ENCODE peak calls at places on chromosomes 2 and 18, in eight cellular contexts. R, Q, A, V, F, M, I and W are unnamed samples.

GRCh38 chr18:42310956-42311355 is 355.9 kb downstream of the PIK3C3 start:
- DNase-seq in V (no peak), R (peak; percentile 46), Q (no peak), M (no peak), F (peak; percentile 44), A (no peak), I (peak; percentile 29), W (no peak)

GRCh38 chr2:133674433-133675331 is 106.4 kb upstream of the NCKAP5 start:
- DNase-seq in R (peak; percentile 30), F (peak; percentile 30), A (peak; percentile 49), I (no peak), V (no peak), Q (peak; percentile 73), M (no peak), W (peak; percentile 30)

GRCh38 chr2:159960413-159960812 is 102.0 kb downstream of the PLA2R1 start:
- DNase-seq in V (no peak), I (no peak), R (no peak), F (no peak), M (no peak), A (no peak), Q (peak; percentile 84), W (no peak)

GRCh38 chr2:41234093-41234492 is 782.2 kb upstream of the SLC8A1 start:
- DNase-seq in F (no peak), I (no peak), A (no peak), V (no peak), M (no peak), R (no peak), Q (no peak), W (no peak)

GRCh38 chr2:157355618-157356017 is 30.0 kb upstream of the ERMN start:
- DNase-seq in I (no peak), A (no peak), V (no peak), M (no peak), R (no peak), F (no peak), Q (no peak), W (no peak)

GRCh38 chr18:32358075-32358474 is 112.6 kb downstream of the GAREM1 start:
- DNase-seq in V (no peak), M (no peak), F (no peak), Q (no peak), R (no peak), A (no peak), I (no peak), W (no peak)

GRCh38 chr18:73461780-73462059 is 593.9 kb upstream of the NETO1 start:
- DNase-seq in M (no peak), F (no peak), I (no peak), R (no peak), Q (no peak), V (no peak), A (no peak), W (no peak)

GRCh38 chr2:165432234-165432966 is 37.1 kb upstream of the CSRNP3 start:
- DNase-seq in Q (no peak), V (no peak), I (no peak), M (no peak), A (no peak), R (no peak), F (no peak), W (no peak)

GRCh38 chr2:24824966-24825882 is 32.0 kb downstream of the CENPO start:
- DNase-seq in R (no peak), A (no peak), I (no peak), V (peak; percentile 33), Q (no peak), M (no peak), F (no peak), W (no peak)

DNA sequence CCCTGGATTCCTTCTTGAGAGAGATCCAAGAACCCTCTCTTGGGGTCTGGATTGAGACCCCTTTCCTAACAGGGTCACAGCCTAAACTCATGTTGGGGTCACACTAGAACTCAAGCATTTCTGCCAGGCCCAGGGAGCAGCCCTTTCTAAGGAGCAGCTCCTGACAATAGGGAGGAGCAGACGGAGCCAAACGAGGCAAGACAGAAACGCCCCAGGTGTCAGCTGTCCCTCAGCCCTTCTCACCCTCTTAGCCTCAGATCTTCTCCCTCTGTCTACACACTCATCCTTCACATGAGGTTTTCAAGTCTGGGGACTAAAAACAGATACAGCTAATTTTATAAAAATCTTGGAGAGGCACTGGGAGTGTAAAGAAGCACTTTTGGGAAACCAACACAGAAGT is 157.2 kb downstream of the SOCS6 start:
- DNase-seq in V (no peak), M (no peak), I (no peak), F (no peak), R (no peak), Q (no peak), A (no peak), W (no peak)
- H3K4me1 ChIP-seq in V (no peaks in the 10 kb centered on the region), M (peaks cover 4% of the 10 kb centered on the region), I (no peaks in the 10 kb centered on the region), F (no peaks in the 10 kb centered on the region), R (no peaks in the 10 kb centered on the region), Q (no peaks in the 10 kb centered on the region), A (no peaks in the 10 kb centered on the region), W (no peaks in the 10 kb centered on the region)

GRCh38 chr2:120520929-120521912 is 175.3 kb downstream of the INHBB start:
- DNase-seq in A (peak; percentile 76), Q (peak; percentile 50), M (peak; percentile 15), I (no peak), F (no peak), V (no peak), R (peak; percentile 52), W (no peak)
- TF ChIP-seq CTCF in A (peak; percentile 88), Q (peak; percentile 95), M (peak; percentile 96), I (peak; percentile 86), F (peak; percentile 50), V (peak; percentile 82), R (peak; percentile 68), W (no peak)

DNA sequence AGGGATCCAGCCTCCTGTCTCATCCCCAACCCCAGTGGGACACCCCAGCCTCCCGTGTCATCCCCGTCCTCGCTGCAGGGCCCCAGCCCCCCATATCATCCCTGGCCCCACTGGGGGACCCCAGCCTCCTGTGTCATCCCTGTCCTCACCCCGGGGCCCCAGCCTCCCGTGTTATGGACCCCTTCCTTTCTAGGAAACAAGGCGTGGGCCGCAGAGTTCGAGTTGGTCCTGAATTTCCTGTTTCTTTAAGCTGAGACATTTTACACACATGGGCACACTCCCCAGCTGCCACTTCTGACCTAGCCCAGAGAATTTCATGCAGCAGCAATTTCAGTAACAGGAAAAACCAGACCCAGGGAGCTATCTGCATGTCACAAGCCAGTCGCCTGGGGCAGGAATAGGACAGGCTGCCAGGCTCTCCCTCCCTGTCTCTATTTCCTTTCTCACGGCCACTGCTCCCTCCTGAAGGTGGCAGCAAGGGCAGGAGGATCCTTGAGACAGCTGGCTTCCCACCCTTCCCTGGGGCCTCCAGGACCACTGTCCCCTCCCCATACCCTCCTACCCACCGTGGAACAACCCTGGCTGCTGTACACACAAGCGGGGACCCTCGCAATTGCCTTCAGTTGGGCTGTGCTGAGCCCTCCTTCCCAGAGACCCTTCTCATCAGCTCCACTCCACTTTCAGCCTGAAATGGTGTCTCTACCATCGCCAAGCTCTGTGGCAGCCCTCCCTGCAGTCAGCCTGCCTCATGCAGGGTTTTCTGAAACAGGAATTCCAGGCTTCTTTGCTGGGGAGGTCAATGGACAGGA is 141.9 kb upstream of the ID2 start:
- DNase-seq in M (no peak), F (no peak), A (no peak), I (no peak), V (peak; percentile 82), R (no peak), Q (no peak), W (no peak)
- H3K4me1 ChIP-seq in M (no peaks in the 10 kb centered on the region), F (peaks cover 21% of the 10 kb centered on the region), A (peaks cover 32% of the 10 kb centered on the region), I (peaks cover 11% of the 10 kb centered on the region), V (peaks cover 53% of the 10 kb centered on the region), R (peaks cover 7% of the 10 kb centered on the region), Q (no peaks in the 10 kb centered on the region), W (peaks cover 7% of the 10 kb centered on the region)

GRCh38 chr18:13826209-13826608 is 2.3 kb downstream of the MC5R start:
- DNase-seq in A (no peak), M (no peak), V (no peak), F (no peak), I (no peak), R (no peak), Q (no peak), W (no peak)

GRCh38 chr18:13836559-13836958 is 12.6 kb downstream of the MC5R start:
- DNase-seq in I (no peak), V (no peak), F (no peak), Q (no peak), A (no peak), M (no peak), R (no peak), W (no peak)

GRCh38 chr18:13834501-13835015 is 10.6 kb downstream of the MC5R start:
- DNase-seq in A (no peak), R (no peak), M (no peak), V (no peak), F (no peak), Q (no peak), I (no peak), W (no peak)

GRCh38 chr18:13835202-13835601 is 11.3 kb downstream of the MC5R start:
- DNase-seq in R (no peak), A (no peak), Q (no peak), I (no peak), M (no peak), F (no peak), V (no peak), W (no peak)

DNA sequence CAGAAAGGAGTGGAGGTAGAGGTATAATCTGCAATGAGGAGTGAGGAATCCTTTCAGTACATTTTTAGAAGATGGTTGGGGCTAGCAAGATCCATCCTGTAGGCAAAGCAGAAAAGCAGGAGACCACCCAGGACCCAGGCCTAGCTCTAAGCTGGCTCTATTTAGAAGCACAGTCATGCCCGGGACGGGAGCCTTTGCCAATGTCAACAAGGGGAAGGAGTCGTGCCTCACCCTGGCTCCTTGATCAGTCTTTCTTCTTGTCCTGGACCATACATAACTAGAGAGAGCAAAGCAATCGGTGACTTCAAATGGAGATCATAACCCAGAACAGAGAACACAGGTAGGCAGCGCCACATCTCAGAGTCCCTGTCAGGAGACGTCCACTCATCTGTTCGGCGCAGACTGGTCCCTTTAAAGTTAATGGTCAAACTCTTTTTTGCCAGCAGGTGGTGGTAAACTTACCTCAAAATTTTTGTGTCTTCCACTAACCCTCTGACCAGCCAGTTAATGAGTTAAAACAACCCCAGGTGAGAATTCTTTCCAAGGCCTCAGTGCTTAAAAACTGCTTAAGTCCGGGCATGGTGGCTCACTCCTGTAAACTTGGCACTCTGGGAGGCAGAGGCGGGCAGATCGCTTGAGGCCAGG is 8.0 kb downstream of the MC5R start:
- DNase-seq in M (no peak), R (no peak), F (no peak), Q (no peak), I (no peak), A (no peak), V (no peak), W (no peak)
- TF ChIP-seq CTCF in M (peak; percentile 47), R (no peak), F (no peak), Q (no peak), I (no peak), A (no peak), V (peak; percentile 52), W (no peak)

DNA sequence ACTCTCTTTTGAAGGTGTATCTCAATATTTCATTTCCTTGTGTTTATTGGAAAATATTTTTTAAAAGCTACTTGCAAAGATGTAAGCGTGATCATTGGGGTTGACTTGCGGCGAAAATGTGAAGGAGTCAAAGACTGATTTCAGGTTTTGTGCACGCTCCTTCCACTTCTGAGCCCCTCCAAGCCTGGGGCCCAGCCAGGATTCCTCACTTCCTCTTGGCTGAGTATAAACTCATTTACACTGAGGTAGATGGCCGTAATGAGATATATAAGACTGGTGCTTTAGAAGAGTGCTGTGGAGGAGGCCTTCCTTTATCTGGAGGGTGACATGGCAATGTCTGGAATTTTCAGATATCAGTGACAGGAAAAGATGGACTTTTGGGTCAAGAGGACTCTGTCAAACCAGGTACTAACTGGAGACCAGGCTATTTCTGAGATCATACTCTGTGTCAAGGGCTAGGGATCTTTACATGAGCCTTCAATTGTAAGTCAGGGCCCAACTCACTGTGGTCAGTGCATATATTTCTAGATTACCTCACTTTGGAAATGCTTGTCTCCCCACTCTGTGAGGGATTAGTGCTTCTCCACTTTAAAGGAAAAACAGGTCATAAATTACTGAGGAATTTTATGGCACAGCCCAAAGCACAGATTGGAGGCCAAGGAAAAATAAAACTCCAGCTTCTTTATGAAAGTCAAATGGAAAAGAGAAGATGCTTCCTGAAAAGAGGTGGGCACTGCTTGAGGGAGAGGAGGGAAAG is 22.7 kb downstream of the PRKCE start:
- DNase-seq in M (no peak), V (no peak), A (no peak), F (no peak), Q (peak; percentile 54), I (no peak), R (no peak), W (no peak)
- H3K4me1 ChIP-seq in M (no peaks in the 10 kb centered on the region), V (peaks cover 39% of the 10 kb centered on the region), A (peaks cover 42% of the 10 kb centered on the region), F (peaks cover 14% of the 10 kb centered on the region), Q (peaks cover 5% of the 10 kb centered on the region), I (peaks cover 17% of the 10 kb centered on the region), R (peaks cover 16% of the 10 kb centered on the region), W (peaks cover 16% of the 10 kb centered on the region)